ENCODE peak calls at places on chromosomes 6 and 20, in eight cellular contexts. C, O, J, I, A, T, S and L are unnamed samples.

GRCh38 chr6:49570474-49571079 is 20.1 kb downstream of the C6orf141 start:
- DNase-seq in C (no peak), O (peak; percentile 37), J (no peak), I (no peak), A (no peak), T (peak; percentile 67), S (no peak), L (no peak)

GRCh38 chr20:59068534-59068933 is 25.9 kb upstream of the PRELID3B start:
- DNase-seq in C (no peak), O (no peak), J (no peak), I (no peak), A (peak; percentile 70), T (no peak), S (no peak), L (no peak)

GRCh38 chr6:30841644-30842504 is 42.4 kb upstream of the DDR1 start:
- DNase-seq in C (no peak), O (no peak), J (no peak), I (no peak), A (no peak), T (no peak), S (no peak), L (no peak)

GRCh38 chr6:73523434-73524123 is 2.7 kb upstream of the EEF1A1 start:
- DNase-seq in C (peak; percentile 67), O (peak; percentile 66), J (peak; percentile 57), I (peak; percentile 61), A (no peak), T (peak; percentile 71), S (peak; percentile 36), L (peak; percentile 77)

GRCh38 chr20:62382306-62383198 is 4.4 kb upstream of the RPS21 start:
- DNase-seq in C (peak; percentile 95), O (peak; percentile 87), J (peak; percentile 75), I (peak; percentile 72), A (peak; percentile 87), T (peak; percentile 84), S (peak; percentile 91), L (no peak)

GRCh38 chr6:166627875-166628849 is 1.1 kb upstream of the RPS6KA2 start:
- DNase-seq in C (peak; percentile 78), O (peak; percentile 25), J (peak; percentile 87), I (peak; percentile 87), A (no peak), T (peak; percentile 95), S (peak; percentile 75), L (peak; percentile 91)

GRCh38 chr6:103797738-103798137 is 1062.0 kb downstream of the HACE1 start:
- DNase-seq in C (no peak), O (no peak), J (no peak), I (no peak), A (no peak), T (peak; percentile 7), S (peak; percentile 32), L (no peak)

GRCh38 chr6:128118401-128118800 is 217.5 kb upstream of the THEMIS start:
- DNase-seq in C (no peak), O (no peak), J (no peak), I (no peak), A (no peak), T (peak; percentile 47), S (no peak), L (no peak)

DNA sequence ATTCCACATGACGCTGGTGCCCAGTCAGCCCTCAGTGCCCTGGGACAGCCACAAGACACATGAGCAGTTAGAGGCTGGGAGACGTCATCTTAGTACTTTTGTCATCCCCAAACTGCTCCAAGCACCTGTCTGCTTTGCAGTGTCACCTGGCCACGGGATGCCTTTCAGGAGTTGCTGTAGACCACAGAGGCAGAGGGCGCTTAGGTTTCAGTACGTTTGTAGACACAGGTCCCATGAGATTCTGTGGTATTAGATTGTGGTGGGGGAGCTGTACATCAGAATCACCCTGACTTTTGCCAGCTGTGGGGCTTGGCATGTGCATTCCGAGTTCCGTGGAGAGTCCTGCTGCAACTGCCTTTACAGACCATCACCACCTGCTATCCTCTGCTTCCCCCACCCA is 16.7 kb downstream of the MAVS start:
- DNase-seq in C (no peak), O (no peak), J (no peak), I (no peak), A (no peak), T (no peak), S (no peak), L (no peak)
- H3K36me3 ChIP-seq in C (peaks cover 29% of the 10 kb centered on the region), O (peaks cover 60% of the 10 kb centered on the region), J (peaks cover 81% of the 10 kb centered on the region), I (peaks cover 97% of the 10 kb centered on the region), A (peaks cover 86% of the 10 kb centered on the region), T (peaks cover 71% of the 10 kb centered on the region), S (peaks cover 26% of the 10 kb centered on the region), L (peaks cover 4% of the 10 kb centered on the region)

GRCh38 chr6:148701393-148701774 is 45.4 kb upstream of the UST start:
- DNase-seq in C (no peak), O (no peak), J (no peak), I (no peak), A (no peak), T (no peak), S (no peak), L (no peak)
- H3K36me3 ChIP-seq in C (no peaks in the 10 kb centered on the region), O (no peaks in the 10 kb centered on the region), J (no peaks in the 10 kb centered on the region), I (no peaks in the 10 kb centered on the region), A (no peaks in the 10 kb centered on the region), T (no peaks in the 10 kb centered on the region), S (no peaks in the 10 kb centered on the region), L (no peaks in the 10 kb centered on the region)

DNA sequence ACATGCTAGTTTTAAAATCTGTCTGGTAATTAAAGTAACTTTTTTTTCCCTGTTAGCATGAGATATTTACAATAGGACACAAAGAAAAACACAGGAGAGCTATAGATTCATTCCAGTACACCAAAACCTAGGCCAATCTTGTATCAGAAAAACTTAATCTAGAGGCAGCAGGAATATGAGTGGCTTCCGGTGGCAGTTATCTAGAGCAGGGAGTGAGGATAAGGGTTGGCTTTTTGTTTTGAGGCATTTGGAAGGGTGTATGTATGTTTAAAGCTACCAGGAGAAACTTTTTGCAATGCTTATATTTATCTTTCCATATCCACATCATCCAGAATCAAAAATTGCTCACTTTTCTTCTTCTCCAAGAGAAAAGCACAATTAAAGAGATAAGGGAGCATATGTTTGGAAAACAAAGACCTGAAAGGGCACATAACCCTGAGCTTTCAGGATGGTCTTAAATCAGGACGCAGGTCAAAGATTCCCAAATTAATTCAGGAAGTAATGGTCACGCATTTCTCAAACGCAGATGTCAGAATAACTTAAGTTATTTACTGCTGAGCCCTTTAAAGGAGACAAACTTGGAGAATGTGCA is 13.1 kb downstream of the TFAP2A start:
- DNase-seq in C (no peak), O (no peak), J (no peak), I (no peak), A (no peak), T (no peak), S (no peak), L (no peak)
- H3K36me3 ChIP-seq in C (no peaks in the 10 kb centered on the region), O (no peaks in the 10 kb centered on the region), J (no peaks in the 10 kb centered on the region), I (no peaks in the 10 kb centered on the region), A (no peaks in the 10 kb centered on the region), T (no peaks in the 10 kb centered on the region), S (no peaks in the 10 kb centered on the region), L (no peaks in the 10 kb centered on the region)

DNA sequence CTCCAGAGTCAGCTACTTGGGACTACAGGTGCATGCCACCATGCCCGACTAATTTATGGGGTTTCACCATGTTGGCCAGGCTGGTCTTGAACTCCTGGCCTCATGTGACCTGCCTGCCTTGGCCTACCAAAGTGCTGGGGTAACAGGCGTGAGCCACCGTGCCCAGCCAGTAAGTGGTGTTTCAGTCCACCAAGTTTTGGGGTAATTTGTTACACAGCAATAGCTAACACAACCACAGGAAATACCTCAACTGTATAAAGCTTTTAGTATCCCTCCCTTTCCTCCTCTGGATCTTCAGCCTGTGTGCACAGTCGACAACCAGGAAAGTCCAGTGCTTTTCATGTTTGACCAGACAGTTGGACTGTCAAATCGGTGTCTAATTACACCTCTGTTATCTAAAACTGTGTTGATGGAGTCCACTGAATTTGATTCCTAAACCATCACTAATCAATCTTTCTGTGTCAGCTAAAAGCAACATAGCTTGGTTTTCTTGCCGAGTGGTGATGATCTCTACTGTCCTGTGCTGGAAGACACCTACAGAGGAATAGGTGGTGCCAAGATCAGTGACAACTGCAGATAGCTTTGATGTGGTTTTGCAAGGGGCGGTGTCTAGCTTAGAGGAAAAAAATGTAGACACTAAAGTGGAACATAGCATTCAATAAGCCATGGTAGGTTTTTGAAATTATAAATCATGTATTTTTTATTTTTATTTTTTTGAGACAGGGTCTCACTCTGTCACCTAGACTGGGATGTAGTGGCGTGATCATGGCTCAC is 22.2 kb upstream of the ZBTB2 start:
- DNase-seq in C (no peak), O (no peak), J (no peak), I (no peak), A (no peak), T (no peak), S (no peak), L (no peak)
- H3K36me3 ChIP-seq in C (peaks cover 19% of the 10 kb centered on the region), O (peaks cover 48% of the 10 kb centered on the region), J (peaks cover 13% of the 10 kb centered on the region), I (peaks cover 55% of the 10 kb centered on the region), A (peaks cover 61% of the 10 kb centered on the region), T (peaks cover 19% of the 10 kb centered on the region), S (peaks cover 2% of the 10 kb centered on the region), L (no peaks in the 10 kb centered on the region)

GRCh38 chr20:18527836-18528235 is 20.1 kb downstream of the SEC23B start:
- DNase-seq in C (no peak), O (no peak), J (no peak), I (no peak), A (no peak), T (no peak), S (no peak), L (no peak)

GRCh38 chr20:18537651-18538050 is 29.6 kb upstream of the SMIM26 start:
- DNase-seq in C (no peak), O (no peak), J (no peak), I (no peak), A (no peak), T (no peak), S (no peak), L (no peak)

GRCh38 chr20:18533491-18533890 is 25.8 kb downstream of the SEC23B start:
- DNase-seq in C (no peak), O (no peak), J (no peak), I (no peak), A (no peak), T (no peak), S (no peak), L (no peak)

GRCh38 chr20:18533978-18534644 is 26.4 kb downstream of the SEC23B start:
- DNase-seq in C (no peak), O (peak; percentile 68), J (no peak), I (no peak), A (no peak), T (no peak), S (no peak), L (no peak)

DNA sequence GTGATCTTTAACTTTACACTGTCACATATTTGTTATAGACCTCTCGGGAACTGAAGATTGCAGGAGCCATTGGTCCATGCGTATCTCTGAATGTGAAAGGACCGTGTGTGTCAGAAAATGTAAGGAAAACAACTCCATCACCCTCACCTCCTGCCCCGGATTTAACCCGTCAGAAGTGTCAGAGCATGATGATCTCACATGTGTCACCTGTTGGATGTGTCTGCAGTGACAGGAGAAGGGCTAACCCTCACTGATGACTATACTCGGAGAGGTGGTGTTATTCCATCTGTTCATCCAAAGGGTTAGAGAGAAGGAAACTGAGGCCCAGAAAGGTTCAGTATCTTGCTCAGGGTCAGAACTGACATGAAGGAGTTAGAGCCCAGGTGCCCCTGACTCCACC is 24.9 kb downstream of the SEC23B start:
- DNase-seq in C (no peak), O (no peak), J (no peak), I (no peak), A (no peak), T (no peak), S (no peak), L (no peak)
- H3K36me3 ChIP-seq in C (peaks cover 54% of the 10 kb centered on the region), O (peaks cover 46% of the 10 kb centered on the region), J (peaks cover 67% of the 10 kb centered on the region), I (peaks cover 93% of the 10 kb centered on the region), A (peaks cover 66% of the 10 kb centered on the region), T (peaks cover 38% of the 10 kb centered on the region), S (peaks cover 15% of the 10 kb centered on the region), L (peaks cover 98% of the 10 kb centered on the region)